ENCODE peak calls at places on chromosomes 4 and X, in six cellular contexts. Z is NCI-H82; R is activated CD4-positive, alpha-beta T cell treated with anti-CD3 and anti-CD28 coated beads, Interleukin-2, amount 10 ng/mL, durations not matched to agents 7 days and 5 days; E is dermis microvascular lymphatic vessel endothelial cell; V is epithelial cell of esophagus; A is midbrain. T is an unnamed sample.

GRCh38 chrX:115595049-115595448 is 34.1 kb downstream of the PLS3 start:
- DNase-seq in Z (no peak), R (no peak), E (peak; percentile 47), V (no peak), A (no peak), T (no peak)

GRCh38 chrX:10526442-10526841 is 93.9 kb downstream of the MID1 start:
- DNase-seq in Z (no peak), R (no peak), E (no peak), V (no peak), A (no peak), T (no peak)

GRCh38 chr4:5958199-5958735 is 60.0 kb downstream of the C4orf50 start:
- DNase-seq in Z (no peak), R (no peak), E (no peak), V (no peak), A (no peak), T (no peak)

GRCh38 chrX:85836868-85837267 is 210.5 kb downstream of the CHM start:
- DNase-seq in Z (peak; percentile 29), R (no peak), E (no peak), V (peak; percentile 56), A (no peak), T (no peak)

GRCh38 chr4:153248641-153249198 is 44.5 kb downstream of the TRIM2 start:
- DNase-seq in Z (no peak), R (no peak), E (no peak), V (no peak), A (no peak), T (no peak)

GRCh38 chr4:2798399-2799301 is 5.8 kb downstream of the SH3BP2 start:
- DNase-seq in Z (peak; percentile 10), R (peak; percentile 59), E (peak; percentile 36), V (peak; percentile 31), A (no peak), T (peak; percentile 30)

GRCh38 chr4:2940267-2941137 is 22.7 kb downstream of the NOP14 start:
- DNase-seq in Z (no peak), R (no peak), E (no peak), V (no peak), A (no peak), T (no peak)

GRCh38 chr4:8035371-8035780 is 95.7 kb upstream of the AFAP1 start:
- DNase-seq in Z (no peak), R (peak; percentile 10), E (no peak), V (peak; percentile 39), A (no peak), T (no peak)

GRCh38 chrX:18574591-18574990 is 97.3 kb downstream of the RS1 start:
- DNase-seq in Z (peak; percentile 89), R (no peak), E (no peak), V (peak; percentile 42), A (no peak), T (peak; percentile 5)

GRCh38 chr4:108244576-108244975 is 75.8 kb upstream of the LEF1 start:
- DNase-seq in Z (no peak), R (no peak), E (no peak), V (no peak), A (no peak), T (no peak)

GRCh38 chrX:68721546-68721945 is 74.1 kb downstream of the STARD8 start:
- DNase-seq in Z (no peak), R (no peak), E (no peak), V (no peak), A (no peak), T (no peak)

GRCh38 chr4:55819634-55820033 is at the start of gene EXOC1L:
- DNase-seq in Z (no peak), R (no peak), E (no peak), V (no peak), A (no peak), T (no peak)

GRCh38 chr4:970046-970745 is 3.2 kb downstream of the DGKQ start:
- DNase-seq in Z (no peak), R (no peak), E (no peak), V (no peak), A (no peak), T (no peak)

GRCh38 chr4:24230955-24231354 is 341.1 kb upstream of the PPARGC1A start:
- DNase-seq in Z (no peak), R (no peak), E (no peak), V (no peak), A (no peak), T (no peak)

GRCh38 chr4:119110121-119110520 is 25.5 kb upstream of the MYOZ2 start:
- DNase-seq in Z (no peak), R (no peak), E (no peak), V (no peak), A (no peak), T (no peak)

GRCh38 chr4:142016031-142016430 is 379.6 kb downstream of the IL15 start:
- DNase-seq in Z (no peak), R (no peak), E (no peak), V (no peak), A (no peak), T (no peak)

GRCh38 chrX:68801737-68802290 is 27.0 kb upstream of the EFNB1 start:
- DNase-seq in Z (no peak), R (no peak), E (no peak), V (no peak), A (no peak), T (no peak)

GRCh38 chr4:67697860-67698655 is 2.9 kb downstream of the UBA6 start:
- DNase-seq in Z (no peak), R (no peak), E (no peak), V (no peak), A (no peak), T (no peak)